ENCODE peak calls at places on chromosome 12, in four cellular contexts. One of them, this sample, is unnamed.

GRCh38 chr12:62933220-62933870 is 1.6 kb downstream of the PPM1H start:
- DNase-seq in endothelial cell: peak
- DNase-seq in lung: peak
- DNase-seq in astrocyte of the spinal cord: peak
- DNase-seq in this sample: no peak

GRCh38 chr12:51884676-51885229 is 3.1 kb upstream of the ANKRD33 start:
- DNase-seq in endothelial cell: no peak
- DNase-seq in lung: no peak
- DNase-seq in astrocyte of the spinal cord: no peak
- DNase-seq in this sample: no peak

GRCh38 chr12:100404769-100405407 is 48.0 kb downstream of the SLC17A8 start:
- DNase-seq in endothelial cell: peak
- DNase-seq in lung: peak
- DNase-seq in astrocyte of the spinal cord: peak
- DNase-seq in this sample: no peak

GRCh38 chr12:5088586-5089264 is 45.0 kb downstream of the KCNA5 start:
- DNase-seq in endothelial cell: no peak
- DNase-seq in lung: no peak
- DNase-seq in astrocyte of the spinal cord: peak
- DNase-seq in this sample: no peak

GRCh38 chr12:3313066-3313465 is 177.9 kb upstream of the PRMT8 start:
- DNase-seq in endothelial cell: no peak
- DNase-seq in lung: no peak
- DNase-seq in astrocyte of the spinal cord: peak
- DNase-seq in this sample: no peak

GRCh38 chr12:50924131-50924438 is 28.3 kb upstream of the HIGD1C start:
- DNase-seq in endothelial cell: peak
- DNase-seq in lung: no peak
- DNase-seq in astrocyte of the spinal cord: no peak
- DNase-seq in this sample: no peak

GRCh38 chr12:103391103-103391502 is 104.7 kb downstream of the C12orf42 start:
- DNase-seq in endothelial cell: no peak
- DNase-seq in lung: no peak
- DNase-seq in astrocyte of the spinal cord: no peak
- DNase-seq in this sample: no peak

GRCh38 chr12:114371733-114372132 is 34.2 kb downstream of the TBX5 start:
- DNase-seq in endothelial cell: no peak
- DNase-seq in lung: no peak
- DNase-seq in astrocyte of the spinal cord: no peak
- DNase-seq in this sample: no peak

GRCh38 chr12:123713398-123714301 is 1.5 kb downstream of the ATP6V0A2 start:
- DNase-seq in endothelial cell: no peak
- DNase-seq in lung: no peak
- DNase-seq in astrocyte of the spinal cord: no peak
- DNase-seq in this sample: no peak

GRCh38 chr12:75747572-75747995 is 236.2 kb upstream of the KRR1 start:
- DNase-seq in endothelial cell: no peak
- DNase-seq in lung: no peak
- DNase-seq in astrocyte of the spinal cord: peak
- DNase-seq in this sample: no peak

GRCh38 chr12:64385468-64385867 is 5.1 kb downstream of the C12orf56 start:
- DNase-seq in endothelial cell: no peak
- DNase-seq in lung: no peak
- DNase-seq in astrocyte of the spinal cord: no peak
- DNase-seq in this sample: no peak

GRCh38 chr12:57838594-57839302 is 7.8 kb downstream of the CTDSP2 start:
- DNase-seq in endothelial cell: no peak
- DNase-seq in lung: no peak
- DNase-seq in astrocyte of the spinal cord: no peak
- DNase-seq in this sample: no peak

GRCh38 chr12:52271157-52271556 is 3.3 kb upstream of the KRT86 start:
- DNase-seq in endothelial cell: no peak
- DNase-seq in lung: no peak
- DNase-seq in astrocyte of the spinal cord: no peak
- DNase-seq in this sample: no peak

GRCh38 chr12:102766961-102767360 is 150.1 kb downstream of the PAH start:
- DNase-seq in endothelial cell: no peak
- DNase-seq in lung: no peak
- DNase-seq in astrocyte of the spinal cord: no peak
- DNase-seq in this sample: no peak

GRCh38 chr12:131370791-131371579 is 339.9 kb upstream of the SFSWAP start:
- DNase-seq in endothelial cell: no peak
- DNase-seq in lung: no peak
- DNase-seq in astrocyte of the spinal cord: no peak
- DNase-seq in this sample: no peak

GRCh38 chr12:130796985-130797686 is 41.9 kb downstream of the STX2 start:
- DNase-seq in endothelial cell: no peak
- DNase-seq in lung: no peak
- DNase-seq in astrocyte of the spinal cord: no peak
- DNase-seq in this sample: no peak

GRCh38 chr12:27523305-27523641 is 733 bp upstream of the PPFIBP1 start:
- DNase-seq in endothelial cell: no peak
- DNase-seq in lung: no peak
- DNase-seq in astrocyte of the spinal cord: no peak
- DNase-seq in this sample: no peak

GRCh38 chr12:109464642-109465351 is 12.3 kb downstream of the KCTD10 start:
- DNase-seq in endothelial cell: no peak
- DNase-seq in lung: no peak
- DNase-seq in astrocyte of the spinal cord: no peak
- DNase-seq in this sample: no peak

GRCh38 chr12:64611430-64612286 is 1.4 kb downstream of the RASSF3 start:
- DNase-seq in endothelial cell: peak
- DNase-seq in lung: peak
- DNase-seq in astrocyte of the spinal cord: peak
- DNase-seq in this sample: no peak

GRCh38 chr12:131044136-131044535 is 90.4 kb downstream of the ADGRD1 start:
- DNase-seq in endothelial cell: no peak
- DNase-seq in lung: no peak
- DNase-seq in astrocyte of the spinal cord: no peak
- DNase-seq in this sample: no peak

GRCh38 chr12:104790296-104791125 is 167.6 kb downstream of the SLC41A2 start:
- DNase-seq in endothelial cell: peak
- DNase-seq in lung: peak
- DNase-seq in astrocyte of the spinal cord: no peak
- DNase-seq in this sample: no peak

GRCh38 chr12:89468017-89468416 is 56.6 kb downstream of the GALNT4 start:
- DNase-seq in endothelial cell: no peak
- DNase-seq in lung: no peak
- DNase-seq in astrocyte of the spinal cord: no peak
- DNase-seq in this sample: no peak

GRCh38 chr12:121784460-121784859 is 9.0 kb downstream of the RHOF start:
- DNase-seq in endothelial cell: no peak
- DNase-seq in lung: no peak
- DNase-seq in astrocyte of the spinal cord: peak
- DNase-seq in this sample: no peak

GRCh38 chr12:108371801-108372344 is 32.8 kb upstream of the CMKLR1 start:
- DNase-seq in endothelial cell: no peak
- DNase-seq in lung: peak
- DNase-seq in astrocyte of the spinal cord: peak
- DNase-seq in this sample: no peak

GRCh38 chr12:75389706-75390105 is 1.2 kb upstream of the GLIPR1L2 start:
- DNase-seq in endothelial cell: no peak
- DNase-seq in lung: no peak
- DNase-seq in astrocyte of the spinal cord: no peak
- DNase-seq in this sample: no peak

DNA sequence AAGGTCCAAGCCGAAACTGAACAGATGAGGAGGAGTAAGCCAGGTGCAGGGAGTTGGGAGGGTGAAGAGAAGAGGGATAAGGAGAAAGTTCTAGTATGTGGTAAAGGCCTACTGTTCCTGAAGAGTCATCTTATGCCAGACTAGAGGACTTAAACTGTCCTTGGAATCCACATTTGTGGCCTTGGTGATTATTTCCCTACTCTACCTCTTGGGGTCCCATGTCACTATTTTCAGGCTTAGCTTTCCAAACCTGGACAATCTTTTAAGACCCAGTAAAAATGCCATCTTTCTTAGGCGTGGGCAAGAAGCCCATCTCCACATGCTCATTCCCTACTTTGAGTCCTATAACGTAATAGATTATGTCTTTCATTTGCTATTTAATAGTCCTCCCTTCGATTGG is 40.1 kb upstream of the CRY1 start:
- DNase-seq in endothelial cell: no peak
- DNase-seq in lung: no peak
- DNase-seq in astrocyte of the spinal cord: no peak
- DNase-seq in this sample: no peak
- TF ChIP-seq CTCF in endothelial cell: no peak
- TF ChIP-seq CTCF in lung: no peak
- TF ChIP-seq CTCF in astrocyte of the spinal cord: no peak
- TF ChIP-seq CTCF in this sample: no peak

GRCh38 chr12:24852420-24852819 is 96.5 kb downstream of the BCAT1 start:
- DNase-seq in endothelial cell: no peak
- DNase-seq in lung: no peak
- DNase-seq in astrocyte of the spinal cord: peak
- DNase-seq in this sample: no peak
- TF ChIP-seq CTCF in endothelial cell: peak
- TF ChIP-seq CTCF in lung: no peak
- TF ChIP-seq CTCF in astrocyte of the spinal cord: peak
- TF ChIP-seq CTCF in this sample: peak

GRCh38 chr12:56411781-56412639 is 37.2 kb downstream of the TIMELESS start:
- DNase-seq in endothelial cell: no peak
- DNase-seq in lung: no peak
- DNase-seq in astrocyte of the spinal cord: no peak
- DNase-seq in this sample: no peak
- TF ChIP-seq CTCF in endothelial cell: no peak
- TF ChIP-seq CTCF in lung: no peak
- TF ChIP-seq CTCF in astrocyte of the spinal cord: no peak
- TF ChIP-seq CTCF in this sample: no peak

DNA sequence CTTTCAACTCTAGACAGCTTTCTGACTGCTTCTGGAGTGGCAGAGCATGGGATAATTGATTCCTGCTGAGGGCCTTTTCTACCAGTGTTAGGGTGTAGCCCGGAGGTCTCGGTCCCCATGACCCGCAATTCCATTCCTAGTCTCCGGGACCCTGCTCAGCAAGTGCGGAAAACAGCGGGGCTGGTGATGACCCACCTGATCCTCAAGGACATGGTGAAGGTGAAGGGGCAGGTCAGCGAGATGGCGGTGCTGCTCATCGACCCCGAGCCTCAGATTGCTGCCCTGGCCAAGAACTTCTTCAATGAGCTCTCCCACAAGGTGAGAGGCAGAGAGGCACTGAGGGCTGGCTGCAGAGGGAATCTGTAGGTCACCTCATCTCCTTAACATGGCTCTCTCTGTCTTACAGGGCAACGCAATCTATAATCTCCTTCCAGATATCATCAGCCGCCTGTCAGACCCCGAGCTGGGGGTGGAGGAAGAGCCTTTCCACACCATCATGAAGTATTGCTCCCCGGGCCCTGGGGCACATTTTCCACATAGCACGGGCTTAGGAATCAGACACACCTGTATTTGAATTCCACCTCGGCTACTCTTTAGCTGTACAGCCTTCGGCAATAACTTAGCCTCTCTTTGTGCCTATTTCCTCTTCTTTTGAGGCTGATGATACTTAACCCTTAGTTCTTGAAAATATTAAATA is 5.6 kb upstream of the GAPDH start:
- DNase-seq in endothelial cell: no peak
- DNase-seq in lung: no peak
- DNase-seq in astrocyte of the spinal cord: no peak
- DNase-seq in this sample: no peak
- TF ChIP-seq CTCF in endothelial cell: no peak
- TF ChIP-seq CTCF in lung: no peak
- TF ChIP-seq CTCF in astrocyte of the spinal cord: no peak
- TF ChIP-seq CTCF in this sample: no peak

GRCh38 chr12:6937481-6938352 is 5.9 kb upstream of the RNU7-1 start:
- DNase-seq in endothelial cell: peak
- DNase-seq in lung: peak
- DNase-seq in astrocyte of the spinal cord: peak
- DNase-seq in this sample: peak

GRCh38 chr12:6935221-6935550 is 7.4 kb downstream of the ATN1 start:
- DNase-seq in endothelial cell: no peak
- DNase-seq in lung: no peak
- DNase-seq in astrocyte of the spinal cord: no peak
- DNase-seq in this sample: no peak

GRCh38 chr12:6936378-6936638 is 7.3 kb upstream of the RNU7-1 start:
- DNase-seq in endothelial cell: no peak
- DNase-seq in lung: no peak
- DNase-seq in astrocyte of the spinal cord: no peak
- DNase-seq in this sample: no peak

GRCh38 chr12:6935551-6936377 is 7.9 kb upstream of the RNU7-1 start:
- DNase-seq in endothelial cell: no peak
- DNase-seq in lung: no peak
- DNase-seq in astrocyte of the spinal cord: no peak
- DNase-seq in this sample: no peak

GRCh38 chr12:6936642-6937480 is 6.8 kb upstream of the RNU7-1 start:
- DNase-seq in endothelial cell: no peak
- DNase-seq in lung: no peak
- DNase-seq in astrocyte of the spinal cord: no peak
- DNase-seq in this sample: no peak
- TF ChIP-seq CTCF in endothelial cell: no peak
- TF ChIP-seq CTCF in lung: no peak
- TF ChIP-seq CTCF in astrocyte of the spinal cord: no peak
- TF ChIP-seq CTCF in this sample: no peak

GRCh38 chr12:82757059-82757458 is 70.4 kb downstream of the TMTC2 start:
- DNase-seq in endothelial cell: no peak
- DNase-seq in lung: no peak
- DNase-seq in astrocyte of the spinal cord: no peak
- DNase-seq in this sample: no peak
- TF ChIP-seq CTCF in endothelial cell: no peak
- TF ChIP-seq CTCF in lung: no peak
- TF ChIP-seq CTCF in astrocyte of the spinal cord: no peak
- TF ChIP-seq CTCF in this sample: no peak

DNA sequence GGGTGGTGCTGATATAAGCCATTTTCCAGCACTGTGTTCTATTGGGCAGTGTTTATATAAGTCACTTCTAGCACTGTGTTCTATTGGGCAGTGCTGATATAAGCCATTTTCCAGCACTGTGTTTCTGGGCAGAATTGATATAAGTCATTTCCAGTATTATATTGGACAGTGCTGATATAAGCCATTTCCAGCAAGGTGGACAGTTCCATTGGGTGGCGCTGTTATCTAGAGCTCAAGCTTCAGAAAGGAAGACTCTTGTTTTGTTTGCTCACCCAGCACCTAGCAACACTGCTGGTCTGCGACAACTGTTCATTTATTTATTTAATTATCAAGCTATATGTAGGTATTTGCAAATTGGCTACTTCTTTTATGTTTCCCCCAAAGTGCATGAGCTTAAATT is 690.3 kb downstream of the AACS start:
- DNase-seq in endothelial cell: no peak
- DNase-seq in lung: no peak
- DNase-seq in astrocyte of the spinal cord: no peak
- DNase-seq in this sample: no peak
- TF ChIP-seq CTCF in endothelial cell: no peak
- TF ChIP-seq CTCF in lung: no peak
- TF ChIP-seq CTCF in astrocyte of the spinal cord: no peak
- TF ChIP-seq CTCF in this sample: no peak

DNA sequence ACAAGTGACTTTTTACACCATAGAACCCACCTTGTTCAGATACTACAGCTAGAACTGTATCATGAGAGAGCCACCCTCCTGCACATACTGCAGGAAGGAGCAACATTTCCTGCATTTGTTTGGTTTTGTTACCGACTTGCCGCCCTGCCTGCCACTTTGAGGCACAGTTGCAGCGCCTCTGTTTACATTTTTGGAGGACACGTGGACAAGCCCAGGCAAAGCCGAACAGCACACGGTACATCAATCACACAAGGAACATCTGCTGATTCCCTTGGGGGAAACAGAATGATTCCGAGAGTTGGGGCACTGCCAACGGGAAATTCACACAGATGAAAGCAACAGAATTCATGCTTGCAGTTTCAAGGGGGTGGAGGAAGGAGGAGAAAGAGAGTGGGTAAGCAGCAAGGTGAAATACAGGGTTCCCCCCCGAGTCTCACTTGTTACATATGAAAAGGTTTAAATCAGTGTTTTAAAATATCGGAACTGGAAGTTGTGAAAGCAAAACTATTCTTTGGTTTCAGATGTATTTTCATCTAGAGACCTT is 110.7 kb downstream of the BTG1 start:
- DNase-seq in endothelial cell: peak
- DNase-seq in lung: peak
- DNase-seq in astrocyte of the spinal cord: peak
- DNase-seq in this sample: no peak
- TF ChIP-seq CTCF in endothelial cell: no peak
- TF ChIP-seq CTCF in lung: no peak
- TF ChIP-seq CTCF in astrocyte of the spinal cord: no peak
- TF ChIP-seq CTCF in this sample: no peak

This sample was measured in retinal pigment epithelial cell.